ENCODE peak calls at places on chromosome 21, in five cellular contexts. One of them, this sample, is unnamed. For H3K36me3, the result is how much of the 10 kb centered on the place peaks cover.

GRCh38 chr21:21188513-21189188 is 190.4 kb downstream of the NCAM2 start:
- DNase-seq in H7: no peak
- DNase-seq in heart left ventricle: no peak
- DNase-seq in body of pancreas: no peak
- DNase-seq in effector memory CD4-positive, alpha-beta T cell: no peak
- DNase-seq in this sample: no peak

GRCh38 chr21:14403681-14404318 is 20.9 kb upstream of the HSPA13 start:
- DNase-seq in H7: peak
- DNase-seq in heart left ventricle: no peak
- DNase-seq in body of pancreas: no peak
- DNase-seq in effector memory CD4-positive, alpha-beta T cell: no peak
- DNase-seq in this sample: no peak

GRCh38 chr21:41566500-41567014 is 58.6 kb upstream of the TMPRSS2 start:
- DNase-seq in H7: no peak
- DNase-seq in heart left ventricle: no peak
- DNase-seq in body of pancreas: no peak
- DNase-seq in effector memory CD4-positive, alpha-beta T cell: no peak
- DNase-seq in this sample: no peak

GRCh38 chr21:22319435-22319834 is 1321.2 kb downstream of the NCAM2 start:
- DNase-seq in H7: no peak
- DNase-seq in heart left ventricle: no peak
- DNase-seq in body of pancreas: no peak
- DNase-seq in effector memory CD4-positive, alpha-beta T cell: no peak
- DNase-seq in this sample: no peak

GRCh38 chr21:20527691-20528090 is 470.5 kb upstream of the NCAM2 start:
- DNase-seq in H7: no peak
- DNase-seq in heart left ventricle: no peak
- DNase-seq in body of pancreas: no peak
- DNase-seq in effector memory CD4-positive, alpha-beta T cell: no peak
- DNase-seq in this sample: no peak

GRCh38 chr21:29360799-29361765 is 62.4 kb downstream of the BACH1 start:
- DNase-seq in H7: no peak
- DNase-seq in heart left ventricle: no peak
- DNase-seq in body of pancreas: peak
- DNase-seq in effector memory CD4-positive, alpha-beta T cell: no peak
- DNase-seq in this sample: no peak

GRCh38 chr21:18620421-18620820 is 216.8 kb upstream of the TMPRSS15 start:
- DNase-seq in H7: no peak
- DNase-seq in heart left ventricle: no peak
- DNase-seq in body of pancreas: no peak
- DNase-seq in effector memory CD4-positive, alpha-beta T cell: no peak
- DNase-seq in this sample: no peak

GRCh38 chr21:17782051-17782450 is 37.1 kb downstream of the C21orf91 start:
- DNase-seq in H7: no peak
- DNase-seq in heart left ventricle: no peak
- DNase-seq in body of pancreas: no peak
- DNase-seq in effector memory CD4-positive, alpha-beta T cell: no peak
- DNase-seq in this sample: peak

GRCh38 chr21:32562426-32562825 is 22.9 kb downstream of the TCP10L start:
- DNase-seq in H7: no peak
- DNase-seq in heart left ventricle: no peak
- DNase-seq in body of pancreas: peak
- DNase-seq in effector memory CD4-positive, alpha-beta T cell: no peak
- DNase-seq in this sample: no peak

GRCh38 chr21:21973806-21974205 is 975.6 kb downstream of the NCAM2 start:
- DNase-seq in H7: peak
- DNase-seq in heart left ventricle: no peak
- DNase-seq in body of pancreas: no peak
- DNase-seq in effector memory CD4-positive, alpha-beta T cell: no peak
- DNase-seq in this sample: no peak

GRCh38 chr21:27261676-27262075 is 294.8 kb upstream of the ADAMTS5 start:
- DNase-seq in H7: no peak
- DNase-seq in heart left ventricle: no peak
- DNase-seq in body of pancreas: no peak
- DNase-seq in effector memory CD4-positive, alpha-beta T cell: no peak
- DNase-seq in this sample: no peak

GRCh38 chr21:29215709-29216108 is 83.0 kb upstream of the BACH1 start:
- DNase-seq in H7: no peak
- DNase-seq in heart left ventricle: no peak
- DNase-seq in body of pancreas: peak
- DNase-seq in effector memory CD4-positive, alpha-beta T cell: no peak
- DNase-seq in this sample: no peak

GRCh38 chr21:35528109-35529042 is 479.3 kb upstream of the RUNX1 start:
- DNase-seq in H7: no peak
- DNase-seq in heart left ventricle: peak
- DNase-seq in body of pancreas: no peak
- DNase-seq in effector memory CD4-positive, alpha-beta T cell: no peak
- DNase-seq in this sample: peak

GRCh38 chr21:33899199-33899598 is 16.4 kb downstream of the ATP5PO start:
- DNase-seq in H7: no peak
- DNase-seq in heart left ventricle: no peak
- DNase-seq in body of pancreas: peak
- DNase-seq in effector memory CD4-positive, alpha-beta T cell: no peak
- DNase-seq in this sample: no peak

GRCh38 chr21:31255036-31255435 is 89.0 kb downstream of the TIAM1 start:
- DNase-seq in H7: no peak
- DNase-seq in heart left ventricle: no peak
- DNase-seq in body of pancreas: no peak
- DNase-seq in effector memory CD4-positive, alpha-beta T cell: no peak
- DNase-seq in this sample: no peak

GRCh38 chr21:9756677-9757076 is 764.7 kb upstream of the TPTE start:
- DNase-seq in H7: no peak
- DNase-seq in heart left ventricle: no peak
- DNase-seq in body of pancreas: no peak
- DNase-seq in effector memory CD4-positive, alpha-beta T cell: no peak
- DNase-seq in this sample: no peak

GRCh38 chr21:33121715-33122475 is 52.0 kb downstream of the OLIG1 start:
- DNase-seq in H7: peak
- DNase-seq in heart left ventricle: no peak
- DNase-seq in body of pancreas: no peak
- DNase-seq in effector memory CD4-positive, alpha-beta T cell: no peak
- DNase-seq in this sample: no peak

GRCh38 chr21:28834335-28835238 is 158.1 kb downstream of the LTN1 start:
- DNase-seq in H7: no peak
- DNase-seq in heart left ventricle: no peak
- DNase-seq in body of pancreas: no peak
- DNase-seq in effector memory CD4-positive, alpha-beta T cell: no peak
- DNase-seq in this sample: no peak

GRCh38 chr21:30935121-30935888 is 53.9 kb upstream of the KRTAP11-1 start:
- DNase-seq in H7: peak
- DNase-seq in heart left ventricle: no peak
- DNase-seq in body of pancreas: no peak
- DNase-seq in effector memory CD4-positive, alpha-beta T cell: no peak
- DNase-seq in this sample: no peak

GRCh38 chr21:43020177-43020576 is 45.8 kb downstream of the PKNOX1 start:
- DNase-seq in H7: no peak
- DNase-seq in heart left ventricle: no peak
- DNase-seq in body of pancreas: no peak
- DNase-seq in effector memory CD4-positive, alpha-beta T cell: no peak
- DNase-seq in this sample: no peak

GRCh38 chr21:43021756-43022600 is 47.6 kb downstream of the PKNOX1 start:
- DNase-seq in H7: peak
- DNase-seq in heart left ventricle: no peak
- DNase-seq in body of pancreas: no peak
- DNase-seq in effector memory CD4-positive, alpha-beta T cell: no peak
- DNase-seq in this sample: no peak

GRCh38 chr21:43018519-43018918 is 44.2 kb downstream of the PKNOX1 start:
- DNase-seq in H7: no peak
- DNase-seq in heart left ventricle: no peak
- DNase-seq in body of pancreas: no peak
- DNase-seq in effector memory CD4-positive, alpha-beta T cell: no peak
- DNase-seq in this sample: no peak

GRCh38 chr21:43021191-43021590 is 46.8 kb downstream of the PKNOX1 start:
- DNase-seq in H7: peak
- DNase-seq in heart left ventricle: no peak
- DNase-seq in body of pancreas: no peak
- DNase-seq in effector memory CD4-positive, alpha-beta T cell: no peak
- DNase-seq in this sample: no peak

GRCh38 chr21:43020771-43021170 is 46.4 kb downstream of the PKNOX1 start:
- DNase-seq in H7: no peak
- DNase-seq in heart left ventricle: no peak
- DNase-seq in body of pancreas: no peak
- DNase-seq in effector memory CD4-positive, alpha-beta T cell: no peak
- DNase-seq in this sample: no peak
- H3K36me3 ChIP-seq in H7: under half
- H3K36me3 ChIP-seq in heart left ventricle: under half
- H3K36me3 ChIP-seq in body of pancreas: under half
- H3K36me3 ChIP-seq in effector memory CD4-positive, alpha-beta T cell: half or more
- H3K36me3 ChIP-seq in this sample: under half

DNA sequence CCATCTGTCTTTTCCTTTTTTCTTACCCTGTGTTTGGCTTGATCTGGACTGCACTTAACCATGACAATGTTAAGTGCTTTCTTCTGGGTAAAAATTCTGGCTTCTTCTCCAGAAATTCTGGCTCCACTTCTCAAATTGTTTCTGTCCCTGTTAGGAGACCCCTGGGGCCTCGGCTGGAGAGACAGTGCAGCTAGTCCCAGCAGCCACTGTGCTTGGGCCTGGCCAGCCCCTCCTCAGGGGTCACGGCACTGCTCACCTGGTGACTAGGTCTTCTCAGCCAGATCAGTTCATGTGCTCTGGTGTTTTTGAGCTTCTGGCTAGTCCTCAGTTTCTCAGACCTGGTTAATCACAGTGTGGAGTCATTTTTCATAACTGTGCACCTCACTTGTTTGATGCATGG is 72.4 kb downstream of the ADARB1 start:
- DNase-seq in H7: no peak
- DNase-seq in heart left ventricle: no peak
- DNase-seq in body of pancreas: no peak
- DNase-seq in effector memory CD4-positive, alpha-beta T cell: no peak
- DNase-seq in this sample: no peak
- H3K36me3 ChIP-seq in H7: under half
- H3K36me3 ChIP-seq in heart left ventricle: under half
- H3K36me3 ChIP-seq in body of pancreas: under half
- H3K36me3 ChIP-seq in effector memory CD4-positive, alpha-beta T cell: under half
- H3K36me3 ChIP-seq in this sample: under half

GRCh38 chr21:39265603-39266002 is 47.8 kb downstream of the BRWD1 start:
- DNase-seq in H7: no peak
- DNase-seq in heart left ventricle: no peak
- DNase-seq in body of pancreas: no peak
- DNase-seq in effector memory CD4-positive, alpha-beta T cell: no peak
- DNase-seq in this sample: no peak
- H3K36me3 ChIP-seq in H7: under half
- H3K36me3 ChIP-seq in heart left ventricle: under half
- H3K36me3 ChIP-seq in body of pancreas: under half
- H3K36me3 ChIP-seq in effector memory CD4-positive, alpha-beta T cell: under half
- H3K36me3 ChIP-seq in this sample: under half

GRCh38 chr21:46412521-46413364 is 45.9 kb upstream of the DIP2A start:
- DNase-seq in H7: no peak
- DNase-seq in heart left ventricle: peak
- DNase-seq in body of pancreas: no peak
- DNase-seq in effector memory CD4-positive, alpha-beta T cell: no peak
- DNase-seq in this sample: peak
- H3K36me3 ChIP-seq in H7: under half
- H3K36me3 ChIP-seq in heart left ventricle: under half
- H3K36me3 ChIP-seq in body of pancreas: under half
- H3K36me3 ChIP-seq in effector memory CD4-positive, alpha-beta T cell: under half
- H3K36me3 ChIP-seq in this sample: under half

GRCh38 chr21:25898671-25899070 is 163.9 kb downstream of the GABPA start:
- DNase-seq in H7: no peak
- DNase-seq in heart left ventricle: no peak
- DNase-seq in body of pancreas: no peak
- DNase-seq in effector memory CD4-positive, alpha-beta T cell: no peak
- DNase-seq in this sample: no peak

GRCh38 chr21:25897383-25897782 is 162.6 kb downstream of the GABPA start:
- DNase-seq in H7: no peak
- DNase-seq in heart left ventricle: no peak
- DNase-seq in body of pancreas: no peak
- DNase-seq in effector memory CD4-positive, alpha-beta T cell: no peak
- DNase-seq in this sample: no peak

GRCh38 chr21:25903599-25903998 is 168.8 kb downstream of the GABPA start:
- DNase-seq in H7: no peak
- DNase-seq in heart left ventricle: no peak
- DNase-seq in body of pancreas: no peak
- DNase-seq in effector memory CD4-positive, alpha-beta T cell: no peak
- DNase-seq in this sample: no peak

GRCh38 chr21:25896657-25897056 is 161.9 kb downstream of the GABPA start:
- DNase-seq in H7: no peak
- DNase-seq in heart left ventricle: no peak
- DNase-seq in body of pancreas: no peak
- DNase-seq in effector memory CD4-positive, alpha-beta T cell: no peak
- DNase-seq in this sample: no peak

DNA sequence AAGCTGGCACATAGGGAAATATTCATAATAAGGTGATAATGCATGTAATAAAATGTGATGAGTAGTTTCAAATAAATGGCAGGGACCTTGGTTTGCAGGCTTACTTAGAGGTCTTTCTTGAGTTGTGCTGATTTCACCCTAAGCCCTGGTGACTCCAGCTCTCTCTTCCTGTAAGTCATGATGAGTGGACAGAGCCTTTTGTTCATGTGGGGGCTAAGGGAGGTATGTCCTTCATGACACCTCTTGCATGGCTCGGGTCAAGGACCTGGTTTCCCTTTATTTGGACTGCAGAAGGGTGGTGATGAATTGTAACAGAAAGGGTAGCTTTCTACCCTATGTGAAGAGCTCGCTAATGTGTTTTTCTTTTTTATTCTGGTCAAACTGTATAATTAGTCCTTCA is 166.8 kb downstream of the GABPA start:
- DNase-seq in H7: no peak
- DNase-seq in heart left ventricle: no peak
- DNase-seq in body of pancreas: no peak
- DNase-seq in effector memory CD4-positive, alpha-beta T cell: no peak
- DNase-seq in this sample: no peak
- H3K36me3 ChIP-seq in H7: under half
- H3K36me3 ChIP-seq in heart left ventricle: under half
- H3K36me3 ChIP-seq in body of pancreas: under half
- H3K36me3 ChIP-seq in effector memory CD4-positive, alpha-beta T cell: under half
- H3K36me3 ChIP-seq in this sample: under half

DNA sequence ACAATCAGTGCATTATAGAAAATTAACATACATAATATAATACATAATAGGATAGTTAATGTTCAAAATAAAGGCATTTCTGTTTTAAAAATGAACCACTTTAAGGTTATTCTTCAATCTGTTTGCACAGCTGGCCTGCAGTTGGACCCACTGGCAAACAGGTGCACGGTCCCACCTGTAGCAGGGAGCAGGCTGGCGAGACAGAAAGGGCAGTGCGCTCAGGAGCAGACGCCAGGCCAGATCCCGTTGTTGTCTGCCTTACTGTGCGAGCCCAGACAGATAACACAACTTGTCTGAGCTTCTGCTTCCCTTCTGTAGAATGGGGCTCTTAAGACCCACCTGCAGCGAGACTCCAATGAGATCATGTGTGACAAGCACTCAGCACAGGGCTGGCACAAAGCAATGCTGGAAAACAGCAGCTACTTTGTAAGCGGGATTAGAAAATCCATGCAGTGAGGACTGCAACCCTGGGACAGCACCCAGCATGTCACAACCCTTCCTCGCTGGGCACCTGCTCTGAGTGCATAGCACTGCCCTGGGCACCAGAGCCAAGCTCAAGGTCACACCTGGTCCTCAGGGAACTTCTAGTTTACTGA is 33.5 kb downstream of the VPS26C start:
- DNase-seq in H7: no peak
- DNase-seq in heart left ventricle: no peak
- DNase-seq in body of pancreas: peak
- DNase-seq in effector memory CD4-positive, alpha-beta T cell: no peak
- DNase-seq in this sample: no peak
- H3K36me3 ChIP-seq in H7: under half
- H3K36me3 ChIP-seq in heart left ventricle: under half
- H3K36me3 ChIP-seq in body of pancreas: under half
- H3K36me3 ChIP-seq in effector memory CD4-positive, alpha-beta T cell: half or more
- H3K36me3 ChIP-seq in this sample: under half

This sample was measured in CD8-positive, alpha-beta memory T cell.